ENCODE peak calls at places on chromosome 18, in seven cellular contexts. One of them, this sample, is unnamed.

GRCh38 chr18:12308386-12309100 is 502 bp downstream of the TUBB6 start:
- DNase-seq in NCI-H510A treated with DMSO at 0.1 percent for 48 hours: no peak
- DNase-seq in H7: peak; percentile 91
- DNase-seq in NCI-H524: peak; percentile 55
- DNase-seq in MM.1S: no peak
- DNase-seq in DMS 273 treated with DMSO at 0.1 percent for 48 hours: no peak
- DNase-seq in naive thymus-derived CD4-positive, alpha-beta T cell: no peak
- DNase-seq in this sample: peak; percentile 55

GRCh38 chr18:23776306-23776705 is 87.1 kb downstream of the LAMA3 start:
- DNase-seq in naive thymus-derived CD4-positive, alpha-beta T cell: no peak
- DNase-seq in MM.1S: no peak
- DNase-seq in NCI-H524: no peak
- DNase-seq in NCI-H510A treated with DMSO at 0.1 percent for 48 hours: no peak
- DNase-seq in DMS 273 treated with DMSO at 0.1 percent for 48 hours: no peak
- DNase-seq in H7: no peak
- DNase-seq in this sample: no peak

GRCh38 chr18:58117685-58118403 is 73.8 kb downstream of the NEDD4L start:
- DNase-seq in MM.1S: no peak
- DNase-seq in DMS 273 treated with DMSO at 0.1 percent for 48 hours: peak; percentile 44
- DNase-seq in naive thymus-derived CD4-positive, alpha-beta T cell: no peak
- DNase-seq in NCI-H510A treated with DMSO at 0.1 percent for 48 hours: peak; percentile 77
- DNase-seq in H7: no peak
- DNase-seq in NCI-H524: peak; percentile 81
- DNase-seq in this sample: peak; percentile 64

GRCh38 chr18:8794133-8794986 is 89.0 kb downstream of the MTCL1 start:
- DNase-seq in naive thymus-derived CD4-positive, alpha-beta T cell: no peak
- DNase-seq in NCI-H524: peak; percentile 16
- DNase-seq in NCI-H510A treated with DMSO at 0.1 percent for 48 hours: no peak
- DNase-seq in DMS 273 treated with DMSO at 0.1 percent for 48 hours: no peak
- DNase-seq in H7: no peak
- DNase-seq in MM.1S: no peak
- DNase-seq in this sample: no peak

GRCh38 chr18:231563-231962 is 36.3 kb downstream of the THOC1 start:
- DNase-seq in NCI-H510A treated with DMSO at 0.1 percent for 48 hours: no peak
- DNase-seq in naive thymus-derived CD4-positive, alpha-beta T cell: no peak
- DNase-seq in MM.1S: no peak
- DNase-seq in DMS 273 treated with DMSO at 0.1 percent for 48 hours: no peak
- DNase-seq in NCI-H524: no peak
- DNase-seq in H7: no peak
- DNase-seq in this sample: no peak

GRCh38 chr18:5064846-5065245 is 132.2 kb downstream of the AKAIN1 start:
- DNase-seq in NCI-H524: no peak
- DNase-seq in DMS 273 treated with DMSO at 0.1 percent for 48 hours: no peak
- DNase-seq in MM.1S: no peak
- DNase-seq in naive thymus-derived CD4-positive, alpha-beta T cell: no peak
- DNase-seq in H7: no peak
- DNase-seq in NCI-H510A treated with DMSO at 0.1 percent for 48 hours: no peak
- DNase-seq in this sample: no peak

GRCh38 chr18:61926532-61926931 is 33.7 kb upstream of the RNF152 start:
- DNase-seq in naive thymus-derived CD4-positive, alpha-beta T cell: no peak
- DNase-seq in DMS 273 treated with DMSO at 0.1 percent for 48 hours: no peak
- DNase-seq in NCI-H524: no peak
- DNase-seq in NCI-H510A treated with DMSO at 0.1 percent for 48 hours: no peak
- DNase-seq in H7: no peak
- DNase-seq in MM.1S: no peak
- DNase-seq in this sample: no peak

GRCh38 chr18:63040788-63041410 is 278.7 kb downstream of the BCL2 start:
- DNase-seq in H7: no peak
- DNase-seq in naive thymus-derived CD4-positive, alpha-beta T cell: no peak
- DNase-seq in NCI-H524: no peak
- DNase-seq in NCI-H510A treated with DMSO at 0.1 percent for 48 hours: no peak
- DNase-seq in MM.1S: peak; percentile 74
- DNase-seq in DMS 273 treated with DMSO at 0.1 percent for 48 hours: no peak
- DNase-seq in this sample: peak; percentile 76

GRCh38 chr18:48228301-48228715 is 180.9 kb downstream of the ZBTB7C start:
- DNase-seq in MM.1S: no peak
- DNase-seq in NCI-H524: no peak
- DNase-seq in NCI-H510A treated with DMSO at 0.1 percent for 48 hours: no peak
- DNase-seq in naive thymus-derived CD4-positive, alpha-beta T cell: no peak
- DNase-seq in H7: no peak
- DNase-seq in DMS 273 treated with DMSO at 0.1 percent for 48 hours: no peak
- DNase-seq in this sample: no peak

GRCh38 chr18:11387880-11388279 is 221.5 kb upstream of the SLC35G4 start:
- DNase-seq in NCI-H510A treated with DMSO at 0.1 percent for 48 hours: no peak
- DNase-seq in NCI-H524: peak; percentile 73
- DNase-seq in MM.1S: no peak
- DNase-seq in DMS 273 treated with DMSO at 0.1 percent for 48 hours: peak; percentile 40
- DNase-seq in H7: peak; percentile 39
- DNase-seq in naive thymus-derived CD4-positive, alpha-beta T cell: no peak
- DNase-seq in this sample: peak; percentile 86